ENCODE peak calls at places on chromosomes 7 and 10, in seven cellular contexts. J, H, O, G, I, W and K are unnamed samples. For H3K4me1, the result is how much of the 10 kb centered on the place peaks cover.

GRCh38 chr7:84447636-84448293 is 253.2 kb upstream of the SEMA3A start:
- DNase-seq in J (no peak), H (no peak), O (no peak), G (no peak), I (no peak), W (no peak), K (no peak)

GRCh38 chr10:126646101-126646500 is 24.4 kb downstream of the C10orf90 start:
- DNase-seq in J (no peak), H (no peak), O (no peak), G (no peak), I (no peak), W (no peak), K (peak)

GRCh38 chr10:50572017-50572491 is 51.7 kb downstream of the SGMS1 start:
- DNase-seq in J (peak), H (no peak), O (no peak), G (no peak), I (no peak), W (no peak), K (no peak)

GRCh38 chr7:37198906-37199485 is 249.7 kb downstream of the ELMO1 start:
- DNase-seq in J (peak), H (peak), O (peak), G (peak), I (peak), W (peak), K (peak)

GRCh38 chr10:102195301-102195870 is 30.7 kb upstream of the ELOVL3 start:
- DNase-seq in J (no peak), H (no peak), O (no peak), G (no peak), I (no peak), W (no peak), K (no peak)

GRCh38 chr7:148327379-148327778 is 263.2 kb upstream of the C7orf33 start:
- DNase-seq in J (peak), H (no peak), O (no peak), G (no peak), I (no peak), W (no peak), K (no peak)

GRCh38 chr7:50653116-50653854 is 88.1 kb upstream of the DDC start:
- DNase-seq in J (peak), H (no peak), O (no peak), G (no peak), I (peak), W (no peak), K (peak)

GRCh38 chr7:26374665-26375373 is 83.2 kb downstream of the SNX10 start:
- DNase-seq in J (no peak), H (no peak), O (no peak), G (no peak), I (no peak), W (no peak), K (no peak)

GRCh38 chr7:155231941-155232340 is 65.7 kb upstream of the INSIG1 start:
- DNase-seq in J (no peak), H (no peak), O (peak), G (no peak), I (no peak), W (no peak), K (no peak)

GRCh38 chr10:60937784-60938654 is 6.0 kb downstream of the RHOBTB1 start:
- DNase-seq in J (peak), H (no peak), O (no peak), G (no peak), I (no peak), W (no peak), K (peak)

GRCh38 chr7:91029688-91030087 is 234.5 kb upstream of the FZD1 start:
- DNase-seq in J (no peak), H (no peak), O (no peak), G (no peak), I (no peak), W (no peak), K (no peak)

GRCh38 chr10:121526040-121526790 is 72.0 kb downstream of the FGFR2 start:
- DNase-seq in J (no peak), H (no peak), O (no peak), G (no peak), I (no peak), W (no peak), K (no peak)

GRCh38 chr10:116538461-116538860 is 7.3 kb upstream of the PNLIP start:
- DNase-seq in J (no peak), H (no peak), O (no peak), G (no peak), I (no peak), W (no peak), K (peak)

GRCh38 chr7:106566672-106567071 is 94.3 kb downstream of the CCDC71L start:
- DNase-seq in J (no peak), H (no peak), O (no peak), G (no peak), I (no peak), W (no peak), K (peak)

GRCh38 chr10:33271969-33272583 is 62.4 kb downstream of the NRP1 start:
- DNase-seq in J (no peak), H (no peak), O (no peak), G (no peak), I (no peak), W (no peak), K (peak)

GRCh38 chr10:58531084-58531695 is 18.5 kb downstream of the BICC1 start:
- DNase-seq in J (peak), H (peak), O (no peak), G (no peak), I (no peak), W (peak), K (peak)

GRCh38 chr10:131790021-131790420 is 110.8 kb upstream of the PPP2R2D start:
- DNase-seq in J (no peak), H (no peak), O (no peak), G (no peak), I (no peak), W (no peak), K (no peak)

GRCh38 chr7:42907316-42907715 is 4.6 kb downstream of the C7orf25 start:
- DNase-seq in J (no peak), H (no peak), O (no peak), G (no peak), I (no peak), W (no peak), K (no peak)

GRCh38 chr10:485776-486572 is 203.5 kb downstream of the DIP2C start:
- DNase-seq in J (no peak), H (no peak), O (peak), G (no peak), I (peak), W (no peak), K (no peak)

GRCh38 chr7:151245360-151246160 is 2.9 kb downstream of the SMARCD3 start:
- DNase-seq in J (peak), H (no peak), O (peak), G (peak), I (no peak), W (peak), K (peak)

GRCh38 chr7:101998904-101999236 is 181.4 kb downstream of the CUX1 start:
- DNase-seq in J (no peak), H (peak), O (no peak), G (no peak), I (no peak), W (no peak), K (no peak)

GRCh38 chr7:33645096-33645495 is 260.2 kb upstream of the BMPER start:
- DNase-seq in J (no peak), H (no peak), O (no peak), G (no peak), I (no peak), W (no peak), K (no peak)

GRCh38 chr10:125155101-125155500 is 5.3 kb downstream of the CTBP2 start:
- DNase-seq in J (no peak), H (no peak), O (no peak), G (no peak), I (no peak), W (no peak), K (peak)

GRCh38 chr10:111967547-111967946 is 216.0 kb downstream of the GPAM start:
- DNase-seq in J (no peak), H (no peak), O (no peak), G (no peak), I (no peak), W (no peak), K (no peak)

GRCh38 chr10:59434463-59435326 is 72.3 kb upstream of the FAM13C start:
- DNase-seq in J (no peak), H (no peak), O (no peak), G (no peak), I (no peak), W (no peak), K (no peak)

GRCh38 chr10:117933036-117933435 is 113.7 kb downstream of the RAB11FIP2 start:
- DNase-seq in J (no peak), H (no peak), O (no peak), G (no peak), I (no peak), W (no peak), K (no peak)

DNA sequence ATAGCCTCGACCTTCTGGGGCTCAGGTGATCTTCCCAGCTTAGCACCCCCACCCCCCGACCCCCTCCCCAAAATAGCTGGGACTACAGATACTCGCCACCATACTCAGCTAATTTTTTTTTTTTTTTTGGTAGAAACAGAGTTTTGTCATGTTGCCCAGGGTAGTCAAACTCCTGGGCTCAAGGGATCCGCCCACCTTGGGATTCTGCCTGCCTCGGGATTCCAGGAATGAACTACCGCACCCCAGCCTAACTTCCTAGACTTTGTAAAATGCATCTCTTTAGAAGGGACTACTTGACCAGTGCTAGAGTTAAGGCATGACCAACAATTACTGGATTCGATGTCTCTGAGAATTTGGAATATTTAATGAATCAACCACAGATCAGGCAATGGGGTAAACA is 85.9 kb downstream of the MDFIC start:
- DNase-seq in J (no peak), H (no peak), O (no peak), G (no peak), I (no peak), W (no peak), K (no peak)
- H3K4me1 ChIP-seq in J (under half), H (under half), O (under half), G (under half), I (under half), W (half or more), K (half or more)

DNA sequence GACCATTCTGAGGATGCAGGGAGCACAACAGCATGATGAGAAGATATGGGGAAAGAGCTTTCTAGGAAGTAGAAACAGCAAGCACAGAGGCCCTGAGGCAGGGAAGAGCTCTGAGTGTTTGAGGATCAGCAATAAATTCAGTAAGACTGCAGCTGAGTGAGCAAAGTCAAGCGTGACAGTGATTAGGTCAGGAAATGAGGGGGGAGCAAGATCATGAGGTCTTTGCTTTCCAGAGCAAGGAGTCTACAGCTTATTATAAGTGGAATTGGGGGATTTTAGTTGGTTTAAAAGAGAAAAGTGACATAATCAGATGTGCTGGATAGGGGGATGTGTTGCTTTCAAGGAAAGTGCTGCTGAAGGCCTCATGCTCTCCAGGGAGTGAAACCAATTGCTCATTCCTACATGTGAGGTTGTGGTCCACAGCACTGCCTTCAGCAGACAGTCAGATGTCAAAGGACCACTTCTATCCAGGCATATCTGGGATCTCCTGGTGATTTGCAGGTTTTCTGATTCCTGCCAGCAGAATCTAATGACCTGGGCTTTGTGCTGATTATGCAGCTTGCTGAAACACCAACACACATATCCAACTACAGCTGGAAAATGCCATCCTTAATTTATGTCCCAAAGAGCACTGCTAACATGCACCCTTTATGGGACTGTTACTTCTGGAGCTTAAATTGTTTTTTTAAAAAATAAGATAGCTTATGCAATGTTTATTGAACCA is 607.8 kb downstream of the KCNMA1 start:
- DNase-seq in J (no peak), H (no peak), O (no peak), G (no peak), I (no peak), W (no peak), K (no peak)
- H3K4me1 ChIP-seq in J (under half), H (under half), O (under half), G (under half), I (under half), W (under half), K (under half)

DNA sequence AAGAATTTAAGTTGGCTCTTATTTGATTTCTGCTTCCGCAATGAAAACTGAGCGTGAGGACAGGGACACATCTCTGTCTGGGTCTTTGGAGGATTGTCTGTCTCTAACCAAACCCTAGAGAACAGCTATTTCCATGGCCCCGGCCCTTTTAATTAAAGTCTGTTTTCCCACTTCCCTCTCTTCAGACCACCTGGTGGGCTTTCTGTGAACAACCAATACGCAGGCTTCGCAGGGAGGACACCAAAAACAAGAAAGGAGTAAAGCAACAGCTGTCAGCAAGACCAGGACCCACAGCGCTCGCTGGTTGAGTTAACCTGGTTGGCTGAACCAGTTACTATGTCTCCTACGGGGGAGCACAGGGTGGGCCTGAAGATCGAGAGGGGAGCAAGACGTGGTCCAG is 217.1 kb upstream of the FRMD4A start:
- DNase-seq in J (no peak), H (no peak), O (no peak), G (no peak), I (peak), W (no peak), K (no peak)
- H3K4me1 ChIP-seq in J (under half), H (under half), O (half or more), G (under half), I (under half), W (half or more), K (under half)

DNA sequence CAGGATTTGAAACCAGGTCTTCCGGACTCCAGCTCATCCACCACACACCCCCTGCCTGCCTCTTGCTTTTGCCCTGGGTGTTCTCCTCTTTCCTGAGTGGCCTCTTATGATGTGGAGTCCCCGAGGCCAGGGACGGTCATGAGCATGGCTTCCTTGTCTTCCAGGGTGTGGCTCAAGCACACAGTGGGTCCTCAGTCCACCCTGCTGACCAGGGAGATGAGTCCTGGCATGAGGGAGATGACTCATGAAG is 32.8 kb downstream of the DNAJB12 start:
- DNase-seq in J (peak), H (no peak), O (peak), G (no peak), I (no peak), W (no peak), K (no peak)
- H3K4me1 ChIP-seq in J (under half), H (under half), O (half or more), G (half or more), I (half or more), W (half or more), K (under half)

GRCh38 chr7:100374601-100375000 is 1.3 kb downstream of the PILRA start:
- DNase-seq in J (no peak), H (no peak), O (peak), G (no peak), I (no peak), W (no peak), K (no peak)
- H3K4me1 ChIP-seq in J (under half), H (under half), O (half or more), G (under half), I (under half), W (under half), K (under half)

DNA sequence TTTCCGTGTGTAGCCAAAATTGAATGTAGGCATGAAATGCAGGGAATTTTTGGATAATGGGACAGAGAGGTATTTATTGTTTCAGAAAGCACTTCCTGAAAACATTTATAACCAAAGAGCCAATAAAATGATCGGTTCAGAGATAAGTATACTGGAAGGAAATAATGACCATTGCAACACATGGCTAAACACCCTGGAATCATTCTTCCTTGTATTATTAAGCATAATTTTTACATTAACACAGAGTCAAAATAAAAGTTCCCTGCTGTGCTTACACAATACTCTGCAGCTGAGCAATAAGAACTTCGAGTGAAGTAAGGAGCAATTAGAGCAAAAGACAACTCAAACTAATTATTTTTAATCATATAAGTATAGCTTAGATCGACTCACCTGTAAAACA is 648.3 kb downstream of the TNS3 start:
- DNase-seq in J (no peak), H (no peak), O (no peak), G (no peak), I (no peak), W (no peak), K (peak)
- H3K4me1 ChIP-seq in J (under half), H (under half), O (under half), G (under half), I (under half), W (under half), K (under half)